ENCODE peak calls at places on chromosomes 6 and 20, in ten cellular contexts. J is right lobe of liver, I is transverse colon, K is suprapubic skin, D is endothelial cell of umbilical vein, G is upper lobe of left lung, L is breast epithelium, B is esophagus squamous epithelium, T is stomach, C is body of pancreas. Q is an unnamed sample. For H3K4me1, the result is how much of the 10 kb centered on the place peaks cover.

GRCh38 chr6:134995536-134995935 is 45.6 kb upstream of the ALDH8A1 start:
- DNase-seq in J (no peak), I (no peak), K (no peak), D (peak), G (no peak), L (no peak), B (no peak), T (no peak), C (no peak), Q (no peak)

GRCh38 chr6:93624408-93624807 is 205.0 kb upstream of the EPHA7 start:
- DNase-seq in J (no peak), I (no peak), K (no peak), D (no peak), G (no peak), L (no peak), B (no peak), T (no peak), C (no peak), Q (no peak)

GRCh38 chr6:12014027-12014872 is 2.1 kb downstream of the HIVEP1 start:
- DNase-seq in J (no peak), I (no peak), K (no peak), D (peak), G (no peak), L (no peak), B (no peak), T (no peak), C (no peak), Q (no peak)

GRCh38 chr6:136774228-136775041 is 17.8 kb downstream of the MAP3K5 start:
- DNase-seq in J (peak), I (no peak), K (no peak), D (peak), G (no peak), L (no peak), B (no peak), T (no peak), C (no peak), Q (no peak)

GRCh38 chr6:107822154-107823046 is 1.7 kb downstream of the SCML4 start:
- DNase-seq in J (peak), I (peak), K (no peak), D (no peak), G (no peak), L (no peak), B (no peak), T (no peak), C (peak), Q (no peak)

GRCh38 chr20:38970302-38970701 is 8.2 kb downstream of the DHX35 start:
- DNase-seq in J (no peak), I (no peak), K (no peak), D (no peak), G (no peak), L (no peak), B (no peak), T (no peak), C (no peak), Q (no peak)

GRCh38 chr6:97312241-97312640 is 29.2 kb upstream of the MMS22L start:
- DNase-seq in J (no peak), I (no peak), K (no peak), D (no peak), G (no peak), L (no peak), B (no peak), T (no peak), C (no peak), Q (no peak)

GRCh38 chr6:165487347-165487746 is 175.7 kb downstream of the PDE10A start:
- DNase-seq in J (no peak), I (no peak), K (no peak), D (no peak), G (no peak), L (no peak), B (no peak), T (no peak), C (no peak), Q (no peak)

GRCh38 chr20:42308980-42309524 is 690.9 kb upstream of the CHD6 start:
- DNase-seq in J (no peak), I (no peak), K (no peak), D (no peak), G (no peak), L (no peak), B (no peak), T (no peak), C (no peak), Q (no peak)

GRCh38 chr6:123808556-123808955 is 4.9 kb downstream of the NKAIN2 start:
- DNase-seq in J (no peak), I (no peak), K (no peak), D (no peak), G (no peak), L (peak), B (no peak), T (no peak), C (no peak), Q (no peak)

GRCh38 chr6:31585531-31585930 is 546 bp upstream of the LST1 start:
- DNase-seq in J (no peak), I (no peak), K (no peak), D (no peak), G (no peak), L (no peak), B (no peak), T (no peak), C (no peak), Q (no peak)

GRCh38 chr6:128098000-128098581 is 197.2 kb upstream of the THEMIS start:
- DNase-seq in J (no peak), I (no peak), K (no peak), D (no peak), G (no peak), L (no peak), B (no peak), T (no peak), C (no peak), Q (no peak)

GRCh38 chr6:163148781-163149534 is 265.6 kb upstream of the QKI start:
- DNase-seq in J (no peak), I (no peak), K (no peak), D (no peak), G (peak), L (no peak), B (no peak), T (no peak), C (no peak), Q (no peak)

GRCh38 chr6:31356216-31356945 is 598 bp downstream of the HLA-B start:
- DNase-seq in J (peak), I (peak), K (peak), D (peak), G (peak), L (no peak), B (no peak), T (peak), C (peak), Q (no peak)

GRCh38 chr20:10185741-10186558 is 32.7 kb upstream of the SNAP25 start:
- DNase-seq in J (peak), I (no peak), K (no peak), D (no peak), G (no peak), L (peak), B (no peak), T (peak), C (peak), Q (no peak)

GRCh38 chr6:18269253-18269652 is 4.9 kb upstream of the DEK start:
- DNase-seq in J (no peak), I (no peak), K (no peak), D (no peak), G (no peak), L (no peak), B (no peak), T (no peak), C (no peak), Q (no peak)

GRCh38 chr20:62305149-62305764 is 2.5 kb downstream of the ADRM1 start:
- DNase-seq in J (peak), I (no peak), K (no peak), D (no peak), G (no peak), L (no peak), B (no peak), T (no peak), C (peak), Q (no peak)

GRCh38 chr6:78700997-78701396 is 166.4 kb upstream of the IRAK1BP1 start:
- DNase-seq in J (no peak), I (no peak), K (no peak), D (no peak), G (no peak), L (no peak), B (no peak), T (no peak), C (no peak), Q (no peak)

GRCh38 chr20:19120011-19120410 is 92.4 kb upstream of the SLC24A3 start:
- DNase-seq in J (no peak), I (no peak), K (no peak), D (no peak), G (no peak), L (no peak), B (no peak), T (no peak), C (no peak), Q (peak)

GRCh38 chr6:47358440-47359225 is 48.9 kb upstream of the TNFRSF21 start:
- DNase-seq in J (no peak), I (no peak), K (no peak), D (no peak), G (no peak), L (no peak), B (no peak), T (no peak), C (no peak), Q (no peak)

GRCh38 chr20:50003253-50003656 is 20.5 kb downstream of the SNAI1 start:
- DNase-seq in J (no peak), I (no peak), K (no peak), D (no peak), G (no peak), L (no peak), B (no peak), T (no peak), C (no peak), Q (no peak)

GRCh38 chr6:111552241-111552744 is 53.4 kb downstream of the TRAF3IP2 start:
- DNase-seq in J (no peak), I (peak), K (no peak), D (peak), G (no peak), L (peak), B (no peak), T (peak), C (peak), Q (no peak)
- H3K4me1 ChIP-seq in J (under half), I (under half), K (under half), D (under half), G (under half), L (under half), B (half or more), T (under half), C (half or more), Q (half or more)

GRCh38 chr20:44745122-44745521 is 543 bp upstream of the KCNK15 start:
- DNase-seq in J (no peak), I (no peak), K (no peak), D (no peak), G (no peak), L (no peak), B (no peak), T (no peak), C (no peak), Q (no peak)

GRCh38 chr20:44747166-44748004 is 1.7 kb downstream of the KCNK15 start:
- DNase-seq in J (peak), I (peak), K (peak), D (peak), G (no peak), L (peak), B (no peak), T (peak), C (peak), Q (no peak)

GRCh38 chr20:44746367-44747165 is 901 bp downstream of the KCNK15 start:
- DNase-seq in J (no peak), I (no peak), K (no peak), D (no peak), G (no peak), L (no peak), B (no peak), T (peak), C (peak), Q (no peak)

GRCh38 chr20:44743916-44744655 is 1.6 kb upstream of the KCNK15 start:
- DNase-seq in J (no peak), I (no peak), K (no peak), D (no peak), G (no peak), L (no peak), B (no peak), T (no peak), C (no peak), Q (no peak)

GRCh38 chr20:44745560-44746366 is at the start of gene KCNK15:
- DNase-seq in J (no peak), I (peak), K (no peak), D (no peak), G (peak), L (peak), B (no peak), T (peak), C (peak), Q (no peak)
- TF ChIP-seq POLR2A in J (no peak), I (no peak), K (no peak), D (no peak), G (peak), L (no peak), B (no peak), T (no peak), C (peak), Q (no peak)

DNA sequence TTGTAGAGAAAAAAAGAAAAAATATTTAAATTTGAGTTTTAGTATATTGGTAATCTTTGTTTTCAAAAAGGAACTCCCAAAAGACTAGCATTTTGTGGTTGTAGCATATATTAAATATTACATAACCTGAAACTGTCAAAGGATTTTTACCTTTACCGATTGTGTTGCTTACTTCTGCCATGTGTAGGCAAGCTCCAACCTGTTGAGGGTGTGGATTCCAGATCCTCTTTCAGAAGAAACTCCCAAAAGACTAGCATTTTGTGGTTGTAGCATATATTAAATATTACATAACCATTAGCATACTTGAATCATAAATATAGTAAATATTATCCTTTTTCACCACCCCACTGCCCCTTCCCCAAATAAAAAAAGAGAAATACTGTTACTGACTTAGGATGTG is 3.2 kb downstream of the DSE start:
- DNase-seq in J (no peak), I (no peak), K (no peak), D (no peak), G (no peak), L (no peak), B (no peak), T (no peak), C (no peak), Q (no peak)
- H3K4me1 ChIP-seq in J (under half), I (under half), K (under half), D (under half), G (under half), L (under half), B (half or more), T (under half), C (under half), Q (half or more)

GRCh38 chr6:120112980-120113379 is 763.4 kb upstream of the MAN1A1 start:
- DNase-seq in J (no peak), I (no peak), K (no peak), D (no peak), G (no peak), L (no peak), B (no peak), T (no peak), C (no peak), Q (no peak)

GRCh38 chr6:120103616-120104015 is 754.1 kb upstream of the MAN1A1 start:
- DNase-seq in J (no peak), I (no peak), K (no peak), D (no peak), G (no peak), L (no peak), B (no peak), T (no peak), C (no peak), Q (no peak)

GRCh38 chr6:120111001-120111400 is 761.4 kb upstream of the MAN1A1 start:
- DNase-seq in J (no peak), I (no peak), K (no peak), D (no peak), G (no peak), L (no peak), B (no peak), T (no peak), C (no peak), Q (no peak)

GRCh38 chr6:120108061-120108795 is 758.7 kb upstream of the MAN1A1 start:
- DNase-seq in J (no peak), I (no peak), K (no peak), D (no peak), G (no peak), L (no peak), B (no peak), T (no peak), C (no peak), Q (no peak)
- TF ChIP-seq POLR2A in J (no peak), I (no peak), K (no peak), D (no peak), G (no peak), L (no peak), B (no peak), T (no peak), C (no peak), Q (no peak)

GRCh38 chr6:158316022-158316421 is 3.8 kb downstream of the TULP4 start:
- DNase-seq in J (no peak), I (no peak), K (no peak), D (peak), G (no peak), L (no peak), B (no peak), T (no peak), C (no peak), Q (no peak)
- H3K4me1 ChIP-seq in J (under half), I (under half), K (under half), D (under half), G (under half), L (under half), B (under half), T (under half), C (under half), Q (under half)

DNA sequence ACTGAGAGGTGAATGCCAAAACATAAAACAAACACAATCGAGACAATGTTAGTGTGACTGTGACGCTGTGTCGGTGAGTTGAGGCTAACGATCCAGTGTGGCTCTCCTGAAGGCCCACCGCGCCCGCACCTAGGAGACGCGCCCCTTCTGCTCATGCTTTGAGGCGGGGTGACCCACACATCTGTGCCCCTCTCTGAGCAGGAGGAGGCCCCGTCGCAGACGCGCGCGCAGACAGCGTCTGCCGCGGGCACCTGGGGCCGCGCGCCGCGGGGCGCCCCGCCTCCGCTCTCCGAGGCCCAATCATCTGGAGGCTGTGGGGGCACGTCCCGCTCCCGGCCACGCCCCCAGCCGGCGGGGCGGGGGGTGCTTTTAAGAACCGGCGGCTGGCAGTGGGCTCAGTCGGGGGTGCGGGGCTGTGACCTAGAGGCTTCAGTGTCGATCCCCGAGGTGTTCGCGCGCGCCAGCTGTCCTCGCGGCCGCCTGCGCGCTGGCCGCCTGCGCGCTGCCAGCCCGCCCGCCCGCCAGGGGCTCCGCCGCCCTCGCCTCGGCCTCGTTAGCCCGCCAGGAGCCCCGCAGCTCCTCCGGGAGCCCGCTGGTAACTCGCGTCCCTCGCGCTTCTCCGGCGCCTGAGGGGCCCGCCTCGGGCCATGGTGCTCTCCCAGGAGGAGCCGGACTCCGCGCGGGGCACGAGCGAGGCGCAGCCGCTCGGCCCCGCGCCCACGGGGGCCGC is at the start of gene SLC16A10:
- DNase-seq in J (peak), I (peak), K (peak), D (peak), G (peak), L (peak), B (no peak), T (peak), C (peak), Q (no peak)
- TF ChIP-seq POLR2A in J (peak), I (peak), K (peak), D (no peak), G (peak), L (no peak), B (peak), T (no peak), C (peak), Q (no peak)